ENCODE peak calls at places on chromosomes 6 and 20, in nine cellular contexts. B is stimulated activated naive B cell treated with anti-CD40 and anti-IgM and Interleukin-4, amounts not matched to agents 10 μg/mL and 1 μg/mL and 100 μg/mL, for 72 hours; G is activated T-cell treated with anti-CD3 and anti-CD28 coated beads for 48 hours; K is stimulated activated CD4-positive, alpha-beta T cell treated with anti-CD3 and anti-CD28 coated beads, Interleukin-12 subunit alpha, Interleukin-12 subunit beta, amount 100 ng/mL, for 4 hours; J is A549; S is neural crest cell; M is NCI-H146; W is hepatocyte; H is left lobe of liver. U is an unnamed sample.
A peak's percentile ranks its signal among the peaks of the same experiment; 100 is the strongest.

GRCh38 chr20:38764563-38765355 is 16.5 kb downstream of the ACTR5 start:
- DNase-seq in B (no peak), G (peak; percentile 48), K (peak; percentile 47), J (peak; percentile 86), S (no peak), M (no peak), W (peak; percentile 86), H (no peak), U (no peak)

GRCh38 chr20:4726710-4727391 is 5.1 kb downstream of the PRND start:
- DNase-seq in B (peak; percentile 38), G (no peak), K (peak; percentile 21), J (no peak), S (no peak), M (no peak), W (no peak), H (no peak), U (no peak)

GRCh38 chr20:50844430-50845100 is 49.7 kb downstream of the BCAS4 start:
- DNase-seq in B (peak; percentile 36), G (peak; percentile 47), K (peak; percentile 6), J (peak; percentile 46), S (no peak), M (no peak), W (no peak), H (no peak), U (no peak)

GRCh38 chr20:36523341-36523740 is 18.0 kb upstream of the MYL9 start:
- DNase-seq in B (no peak), G (no peak), K (no peak), J (no peak), S (no peak), M (no peak), W (no peak), H (no peak), U (no peak)

GRCh38 chr6:12628327-12628726 is 88.2 kb upstream of the PHACTR1 start:
- DNase-seq in B (no peak), G (no peak), K (no peak), J (no peak), S (no peak), M (no peak), W (no peak), H (no peak), U (no peak)

GRCh38 chr6:153947817-153948447 is 91.1 kb upstream of the OPRM1 start:
- DNase-seq in B (no peak), G (no peak), K (no peak), J (peak; percentile 12), S (peak; percentile 46), M (no peak), W (peak; percentile 60), H (no peak), U (peak; percentile 42)

GRCh38 chr6:156398371-156398770 is 378.8 kb upstream of the ARID1B start:
- DNase-seq in B (no peak), G (no peak), K (no peak), J (no peak), S (no peak), M (no peak), W (no peak), H (no peak), U (no peak)

GRCh38 chr6:159830481-159831372 is 30.7 kb downstream of the PNLDC1 start:
- DNase-seq in B (no peak), G (no peak), K (no peak), J (no peak), S (no peak), M (no peak), W (no peak), H (no peak), U (no peak)

GRCh38 chr6:27517928-27518787 is 45.3 kb upstream of the ZNF184 start:
- DNase-seq in B (no peak), G (no peak), K (no peak), J (no peak), S (no peak), M (peak; percentile 5), W (no peak), H (no peak), U (peak; percentile 75)

GRCh38 chr6:63572733-63573139 is 456 bp downstream of the LOC128125822 start:
- DNase-seq in B (no peak), G (peak; percentile 29), K (no peak), J (no peak), S (no peak), M (peak; percentile 56), W (peak; percentile 41), H (no peak), U (no peak)

GRCh38 chr6:158715330-158716311 is 65.8 kb downstream of the SYTL3 start:
- DNase-seq in B (peak; percentile 80), G (no peak), K (no peak), J (no peak), S (no peak), M (no peak), W (no peak), H (no peak), U (no peak)

GRCh38 chr20:680638-681037 is 5.0 kb upstream of the SCRT2 start:
- DNase-seq in B (no peak), G (no peak), K (no peak), J (no peak), S (no peak), M (no peak), W (no peak), H (no peak), U (no peak)

GRCh38 chr20:45448250-45448649 is 21.3 kb upstream of the WFDC2 start:
- DNase-seq in B (no peak), G (no peak), K (no peak), J (no peak), S (no peak), M (no peak), W (no peak), H (no peak), U (no peak)

GRCh38 chr6:46895930-46896329 is 25.8 kb downstream of the ADGRF5 start:
- DNase-seq in B (no peak), G (no peak), K (no peak), J (no peak), S (no peak), M (no peak), W (no peak), H (no peak), U (no peak)

GRCh38 chr6:51360287-51360686 is 541.6 kb downstream of the TFAP2B start:
- DNase-seq in B (no peak), G (no peak), K (no peak), J (no peak), S (no peak), M (no peak), W (no peak), H (no peak), U (no peak)

GRCh38 chr6:142854589-142855488 is 90.1 kb downstream of the HIVEP2 start:
- DNase-seq in B (no peak), G (no peak), K (no peak), J (no peak), S (no peak), M (no peak), W (no peak), H (no peak), U (no peak)

GRCh38 chr20:46954490-46955038 is 59.9 kb downstream of the EYA2 start:
- DNase-seq in B (no peak), G (no peak), K (no peak), J (peak; percentile 94), S (no peak), M (no peak), W (peak; percentile 23), H (no peak), U (no peak)